ENCODE peak calls at places on chromosomes 11 and 22, in ten cellular contexts. K, W, I, D, E, P, X, F, G and C are unnamed samples.

GRCh38 chr11:2576116-2576515 is 123.7 kb downstream of the KCNQ1OT1 start:
- DNase-seq in F (peak; percentile 41), X (no peak), G (no peak), W (no peak), E (peak; percentile 16), I (peak; percentile 84), D (peak; percentile 12), P (no peak), K (no peak), C (no peak)

GRCh38 chr11:10543782-10544181 is 2.8 kb upstream of the RNF141 start:
- DNase-seq in W (no peak), K (no peak), G (no peak), I (peak; percentile 86), X (no peak), F (no peak), E (no peak), D (no peak), P (no peak), C (no peak)

GRCh38 chr22:46067159-46068111 is 82.9 kb upstream of the PPARA start:
- DNase-seq in D (peak; percentile 4), I (no peak), K (no peak), G (no peak), F (peak; percentile 16), W (peak; percentile 21), X (no peak), P (peak; percentile 55), E (peak; percentile 20), C (no peak)

GRCh38 chr11:12862761-12863469 is 146.2 kb upstream of the RASSF10 start:
- DNase-seq in F (no peak), G (no peak), W (no peak), I (no peak), D (peak; percentile 38), K (no peak), X (no peak), P (peak; percentile 24), E (no peak), C (peak; percentile 84)

GRCh38 chr11:78399136-78399535 is 18.5 kb downstream of the GAB2 start:
- DNase-seq in F (no peak), D (no peak), E (no peak), W (no peak), G (no peak), P (no peak), K (no peak), X (no peak), I (no peak), C (no peak)

GRCh38 chr22:37807410-37808293 is at the start of gene GCAT:
- DNase-seq in I (no peak), E (peak; percentile 95), F (peak; percentile 96), K (peak; percentile 88), P (peak; percentile 96), W (peak; percentile 97), G (peak; percentile 58), D (peak; percentile 94), X (peak; percentile 91), C (peak; percentile 91)

GRCh38 chr11:74749965-74750296 is 1.3 kb downstream of the RNF169 start:
- DNase-seq in W (no peak), P (no peak), K (no peak), E (no peak), D (no peak), G (no peak), X (no peak), I (no peak), F (no peak), C (no peak)

GRCh38 chr22:45896961-45897538 is 79.9 kb downstream of the WNT7B start:
- DNase-seq in W (no peak), D (no peak), G (no peak), F (peak; percentile 28), I (peak; percentile 57), K (no peak), X (no peak), P (no peak), E (no peak), C (no peak)

DNA sequence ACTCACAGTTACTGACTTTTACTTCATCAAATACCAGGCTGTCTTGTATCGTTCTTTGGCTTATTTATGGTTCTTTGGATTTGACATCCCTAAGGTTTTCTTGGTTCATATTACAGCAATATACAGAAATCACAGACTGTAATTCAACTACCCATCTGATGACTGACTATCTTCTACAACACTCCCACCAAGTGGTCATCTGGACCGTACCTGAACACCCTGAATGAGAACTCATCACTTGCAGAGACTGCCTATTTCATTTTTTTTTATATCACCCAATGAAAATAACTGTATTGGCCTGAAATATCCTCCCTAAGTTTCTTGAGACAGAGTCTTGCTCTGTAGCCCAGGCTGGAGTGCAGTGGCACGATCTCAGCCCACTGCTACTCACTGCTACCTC is 9.5 kb upstream of the UPB1 start:
- DNase-seq in D (no peak), E (no peak), K (peak; percentile 49), X (no peak), P (peak; percentile 23), I (no peak), G (no peak), W (no peak), F (no peak), C (peak; percentile 18)
- TF ChIP-seq CTCF in D (peak; percentile 25), E (no peak), K (peak; percentile 62), X (no peak), P (no peak), I (peak; percentile 69), G (no peak), W (no peak), F (peak; percentile 21), C (peak; percentile 50)

DNA sequence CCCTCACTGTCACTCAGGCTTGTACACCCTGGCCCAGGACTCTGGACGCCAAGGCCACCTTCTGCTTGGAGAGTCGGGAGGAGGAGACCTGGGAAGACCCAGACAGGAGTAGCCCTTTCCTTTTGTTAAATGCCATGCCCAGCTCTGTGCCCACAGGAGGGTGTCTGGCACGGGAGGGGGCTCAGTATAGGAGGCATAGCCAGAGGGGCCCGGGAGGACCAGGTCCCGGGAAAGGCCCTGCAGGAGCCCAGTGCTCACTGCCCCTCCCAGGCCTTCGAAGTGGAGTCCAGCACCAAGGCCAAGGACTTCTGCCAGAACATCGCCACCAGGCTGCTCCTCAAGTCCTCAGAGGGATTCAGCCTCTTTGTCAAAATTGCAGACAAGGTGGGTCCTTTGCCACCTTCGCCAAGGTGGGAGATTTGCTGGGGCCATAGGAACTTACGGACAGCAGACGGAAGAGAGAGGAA is 79.0 kb downstream of the MYO7A start:
- DNase-seq in G (no peak), X (no peak), K (no peak), F (no peak), E (no peak), W (no peak), P (no peak), D (no peak), I (no peak), C (no peak)
- TF ChIP-seq CTCF in G (no peak), X (no peak), K (no peak), F (no peak), E (no peak), W (no peak), P (no peak), D (no peak), I (no peak), C (no peak)

GRCh38 chr22:50000587-50001387 is 11.8 kb downstream of the IL17REL start:
- DNase-seq in D (no peak), X (peak; percentile 9), G (no peak), P (no peak), F (peak; percentile 39), W (no peak), K (no peak), E (no peak), I (no peak), C (no peak)

GRCh38 chr22:49999063-49999900 is 13.3 kb downstream of the IL17REL start:
- DNase-seq in W (no peak), I (peak; percentile 86), X (peak; percentile 36), G (no peak), E (no peak), D (no peak), K (peak; percentile 30), P (no peak), F (peak; percentile 46), C (no peak)

GRCh38 chr22:49999901-50000586 is 12.5 kb downstream of the IL17REL start:
- DNase-seq in W (no peak), I (peak; percentile 93), P (no peak), X (peak; percentile 10), E (no peak), D (no peak), G (no peak), F (peak; percentile 49), K (peak; percentile 25), C (no peak)

GRCh38 chr22:50002791-50003190 is 9.8 kb downstream of the IL17REL start:
- DNase-seq in E (no peak), K (no peak), D (no peak), I (peak; percentile 43), P (no peak), F (no peak), W (no peak), G (no peak), X (no peak), C (no peak)

DNA sequence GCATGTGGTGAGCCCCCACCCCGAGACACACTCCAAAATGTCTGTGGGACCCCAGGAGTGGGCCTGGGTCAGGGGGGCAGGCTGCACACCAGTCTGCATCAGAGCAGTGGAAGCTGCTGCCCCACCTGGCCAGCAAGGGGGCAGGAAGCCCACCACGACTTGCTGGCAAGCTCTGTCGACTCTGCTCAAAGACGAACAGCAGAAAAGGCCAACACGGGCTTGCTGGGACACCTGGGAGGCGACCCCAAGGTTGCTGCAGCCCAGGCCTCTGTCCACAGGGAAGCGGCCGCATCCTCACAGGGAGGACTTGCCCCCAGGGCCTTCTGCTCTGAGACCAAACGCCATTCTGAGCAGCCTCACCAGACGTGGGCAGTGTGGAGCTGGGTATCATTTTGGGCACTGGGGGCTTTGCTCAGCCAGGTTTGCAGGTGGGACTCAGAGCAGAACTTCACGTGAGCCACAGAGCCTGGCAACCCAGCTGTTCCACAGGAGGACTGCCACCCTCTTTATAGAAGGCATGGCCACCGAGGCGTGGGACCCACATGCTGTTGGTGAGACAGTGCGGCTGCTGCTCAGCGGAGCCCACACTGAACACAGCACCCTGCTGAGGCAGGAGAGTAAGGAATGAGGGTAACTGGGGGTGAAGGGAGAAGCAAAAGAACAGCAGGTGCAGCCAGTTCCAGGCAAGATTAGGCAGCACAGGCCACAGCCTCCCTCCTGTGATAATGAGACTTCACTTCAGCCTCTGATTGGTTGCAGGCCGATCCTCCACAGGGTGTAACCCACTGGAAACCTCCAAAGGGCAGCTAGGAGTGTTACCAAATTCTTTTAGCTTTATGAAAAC is 11.0 kb downstream of the IL17REL start:
- DNase-seq in D (no peak), X (no peak), G (no peak), K (peak; percentile 43), I (peak; percentile 77), E (no peak), W (no peak), F (peak; percentile 37), P (no peak), C (no peak)
- TF ChIP-seq CTCF in D (no peak), X (no peak), G (peak; percentile 7), K (no peak), I (peak; percentile 5), E (no peak), W (no peak), F (no peak), P (no peak), C (peak; percentile 9)

GRCh38 chr11:14235701-14236100 is 123.3 kb downstream of the RRAS2 start:
- DNase-seq in K (no peak), F (no peak), W (no peak), I (no peak), D (no peak), E (no peak), G (no peak), X (no peak), P (no peak), C (no peak)

GRCh38 chr11:14234446-14234845 is 124.5 kb downstream of the RRAS2 start:
- DNase-seq in F (no peak), X (no peak), G (no peak), D (no peak), E (no peak), P (no peak), W (no peak), I (no peak), K (no peak), C (no peak)

GRCh38 chr11:14229472-14229871 is 129.5 kb downstream of the RRAS2 start:
- DNase-seq in K (no peak), X (no peak), D (no peak), E (no peak), W (no peak), P (no peak), G (no peak), F (no peak), I (no peak), C (no peak)

GRCh38 chr11:14230407-14230806 is 128.6 kb downstream of the RRAS2 start:
- DNase-seq in X (no peak), G (no peak), E (no peak), D (no peak), P (no peak), K (no peak), W (no peak), F (no peak), I (no peak), C (no peak)

DNA sequence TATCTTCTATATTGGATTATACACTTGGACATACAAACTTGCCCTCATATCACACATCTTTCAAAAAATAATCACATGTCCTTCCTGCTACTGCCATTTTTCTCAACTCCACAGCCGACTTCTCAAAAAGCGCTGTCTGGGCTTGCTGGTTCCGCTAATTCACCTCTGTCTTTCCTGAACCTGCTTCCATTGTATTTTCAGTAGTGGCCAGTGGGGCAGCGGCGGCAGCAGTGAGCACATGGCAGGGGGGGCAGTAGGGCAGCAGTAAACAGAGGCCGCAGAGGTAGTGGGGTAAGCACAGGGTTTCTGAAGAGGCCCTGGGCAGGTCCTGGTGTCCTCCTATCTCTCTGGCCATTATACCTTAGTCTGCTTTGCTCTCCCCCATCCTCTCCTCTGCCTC is 126.3 kb downstream of the RRAS2 start:
- DNase-seq in X (no peak), K (no peak), G (no peak), E (no peak), P (no peak), I (no peak), D (no peak), F (no peak), W (no peak), C (no peak)
- TF ChIP-seq CTCF in X (peak; percentile 34), K (no peak), G (peak; percentile 36), E (no peak), P (peak; percentile 34), I (peak; percentile 48), D (no peak), F (peak; percentile 17), W (peak; percentile 14), C (peak; percentile 47)